ENCODE peak calls at places on chromosomes 1 and 21, in six cellular contexts. U is GM23338, C is tibial nerve, G is sigmoid colon, W is ovary, A is H9. F is an unnamed sample.
A peak's percentile ranks its signal among the peaks of the same experiment; 100 is the strongest.

GRCh38 chr1:10530281-10530740 is 55.6 kb downstream of the PEX14 start:
- DNase-seq in U (peak; percentile 91), C (peak; percentile 17), G (peak; percentile 82), W (peak; percentile 76), A (peak; percentile 78), F (peak; percentile 92)

GRCh38 chr1:62433861-62434611 is 2.8 kb upstream of the USP1 start:
- DNase-seq in U (no peak), C (no peak), G (no peak), W (no peak), A (no peak), F (no peak)

GRCh38 chr21:42012344-42012743 is 2.2 kb upstream of the ZBTB21 start:
- DNase-seq in U (no peak), C (no peak), G (no peak), W (no peak), A (no peak), F (no peak)

GRCh38 chr1:184160236-184160635 is 108.7 kb downstream of the TSEN15 start:
- DNase-seq in U (no peak), C (no peak), G (no peak), W (no peak), A (no peak), F (no peak)

GRCh38 chr1:197521118-197521739 is 253.2 kb downstream of the CRB1 start:
- DNase-seq in U (peak; percentile 80), C (no peak), G (no peak), W (no peak), A (no peak), F (no peak)

GRCh38 chr1:228902781-228903572 is 167.7 kb downstream of the RHOU start:
- DNase-seq in U (no peak), C (peak; percentile 82), G (peak; percentile 95), W (peak; percentile 89), A (no peak), F (no peak)

GRCh38 chr21:32562426-32562825 is 22.9 kb downstream of the TCP10L start:
- DNase-seq in U (peak; percentile 77), C (no peak), G (no peak), W (peak; percentile 63), A (peak; percentile 62), F (no peak)

GRCh38 chr1:217260676-217261075 is 370.2 kb downstream of the GPATCH2 start:
- DNase-seq in U (no peak), C (no peak), G (no peak), W (no peak), A (no peak), F (no peak)

GRCh38 chr1:14926818-14927555 is 226.6 kb upstream of the TMEM51 start:
- DNase-seq in U (no peak), C (no peak), G (no peak), W (no peak), A (no peak), F (no peak)

GRCh38 chr1:75615664-75616435 is 4.9 kb upstream of the SLC44A5 start:
- DNase-seq in U (peak; percentile 55), C (no peak), G (peak; percentile 55), W (peak; percentile 33), A (peak; percentile 42), F (no peak)

DNA sequence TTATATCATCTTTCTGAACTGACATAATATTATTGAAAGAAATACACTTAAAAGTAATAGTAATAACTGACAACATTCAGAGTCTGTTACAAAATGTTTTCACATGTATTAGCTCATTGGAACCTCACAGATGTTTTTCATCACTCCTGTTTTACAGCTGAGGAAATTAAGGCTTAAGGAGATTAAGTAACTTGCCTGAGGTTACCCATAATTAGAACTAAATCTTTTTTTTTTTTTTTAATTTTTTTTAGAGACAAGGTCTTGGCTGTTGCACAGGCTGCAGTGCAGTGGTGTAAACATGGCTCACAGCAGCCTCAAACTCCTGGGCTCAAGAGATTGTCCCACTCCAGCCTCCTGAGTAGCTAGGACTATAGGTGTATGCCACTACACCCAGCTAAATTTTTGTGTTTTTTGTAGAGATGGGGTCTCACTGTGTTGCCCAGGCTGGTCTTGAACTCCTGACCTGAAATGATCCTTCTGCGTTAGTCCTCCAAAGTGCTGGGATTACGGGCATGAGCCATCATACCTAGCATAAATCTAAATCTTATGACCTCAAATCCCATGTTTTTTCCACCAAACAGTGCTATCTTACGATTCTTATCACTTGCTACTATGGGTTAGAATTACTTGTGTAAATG is 64.7 kb upstream of the MACF1 start:
- DNase-seq in U (no peak), C (no peak), G (no peak), W (no peak), A (no peak), F (no peak)
- H3K4me1 ChIP-seq in U (peaks cover 36% of the 10 kb centered on the region), C (no peaks in the 10 kb centered on the region), G (peaks cover 75% of the 10 kb centered on the region), W (peaks cover 4% of the 10 kb centered on the region), A (peaks cover 18% of the 10 kb centered on the region), F (peaks cover 59% of the 10 kb centered on the region)

DNA sequence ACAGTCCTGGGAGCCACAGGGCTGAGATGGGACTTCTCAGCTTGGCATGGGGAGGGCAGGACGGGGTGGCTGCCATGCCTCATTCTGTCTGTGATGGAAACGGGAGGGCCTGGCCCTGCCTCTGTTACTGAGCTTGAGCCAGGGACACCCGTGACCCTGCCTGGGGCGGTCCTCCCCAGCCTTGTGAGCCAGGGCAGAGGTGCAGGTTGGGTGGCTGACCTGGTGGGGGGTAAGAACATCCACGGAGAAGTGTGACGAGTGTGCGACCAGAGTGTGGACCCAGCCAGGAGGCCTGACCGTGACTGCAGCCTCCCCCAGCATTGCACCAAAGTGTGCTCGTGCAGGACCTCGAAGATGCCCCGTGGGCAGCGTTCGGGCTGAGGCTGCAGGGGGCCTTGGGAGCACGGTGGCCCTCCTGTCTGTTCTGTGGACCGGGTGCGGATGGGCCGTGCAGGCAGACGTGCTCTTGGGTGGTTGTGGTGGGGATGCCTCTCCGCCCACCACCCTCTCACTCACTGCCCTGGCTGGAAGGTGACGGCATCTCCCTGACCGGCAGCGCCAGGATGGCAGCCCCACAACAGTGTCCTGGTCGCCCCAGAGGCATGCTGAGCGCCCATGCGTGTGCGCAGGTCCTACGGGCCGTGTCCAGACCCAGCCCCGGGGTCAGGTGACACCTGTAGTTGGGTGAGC is 45.4 kb downstream of the SKI start:
- DNase-seq in U (no peak), C (no peak), G (no peak), W (no peak), A (no peak), F (no peak)
- H3K27ac ChIP-seq in U (no peak overlapping the region), C (peak overlapping the region; percentile 82), G (peak overlapping the region; percentile 81), W (no peak overlapping the region), A (no peak overlapping the region), F (peak overlapping the region; percentile 3)

GRCh38 chr1:70205076-70205436 is 323 bp downstream of the LRRC40 start:
- DNase-seq in U (no peak), C (no peak), G (peak; percentile 56), W (no peak), A (no peak), F (no peak)

GRCh38 chr1:70205437-70206118 is at the start of gene LRRC40:
- DNase-seq in U (peak; percentile 98), C (peak; percentile 85), G (peak; percentile 95), W (peak; percentile 94), A (peak; percentile 96), F (peak; percentile 97)

GRCh38 chr1:70202173-70202758 is 3.1 kb downstream of the LRRC40 start:
- DNase-seq in U (no peak), C (no peak), G (no peak), W (no peak), A (no peak), F (no peak)

GRCh38 chr1:70204139-70204538 is 1.2 kb downstream of the LRRC40 start:
- DNase-seq in U (no peak), C (no peak), G (no peak), W (no peak), A (no peak), F (no peak)

GRCh38 chr1:70204578-70204977 is 801 bp downstream of the LRRC40 start:
- DNase-seq in U (no peak), C (no peak), G (no peak), W (no peak), A (no peak), F (no peak)
- H3K4me1 ChIP-seq in U (peaks cover 8% of the 10 kb centered on the region), C (peaks cover 40% of the 10 kb centered on the region), G (peaks cover 42% of the 10 kb centered on the region), W (peaks cover 6% of the 10 kb centered on the region), A (no peaks in the 10 kb centered on the region), F (peaks cover 47% of the 10 kb centered on the region)

GRCh38 chr21:45151484-45152115 is 77.2 kb downstream of the ADARB1 start:
- DNase-seq in U (no peak), C (no peak), G (peak; percentile 50), W (no peak), A (peak; percentile 26), F (no peak)
- H3K27ac ChIP-seq in U (no peak overlapping the region), C (peak overlapping the region; percentile 15), G (no peak overlapping the region), W (no peak overlapping the region), A (no peak overlapping the region), F (no peak overlapping the region)

GRCh38 chr1:234979316-234980223 is 149.1 kb downstream of the TOMM20 start:
- DNase-seq in U (no peak), C (no peak), G (peak; percentile 70), W (no peak), A (no peak), F (no peak)
- H3K4me1 ChIP-seq in U (peaks cover 13% of the 10 kb centered on the region), C (peaks cover 70% of the 10 kb centered on the region), G (peaks cover 65% of the 10 kb centered on the region), W (peaks cover 34% of the 10 kb centered on the region), A (no peaks in the 10 kb centered on the region), F (peaks cover 82% of the 10 kb centered on the region)

DNA sequence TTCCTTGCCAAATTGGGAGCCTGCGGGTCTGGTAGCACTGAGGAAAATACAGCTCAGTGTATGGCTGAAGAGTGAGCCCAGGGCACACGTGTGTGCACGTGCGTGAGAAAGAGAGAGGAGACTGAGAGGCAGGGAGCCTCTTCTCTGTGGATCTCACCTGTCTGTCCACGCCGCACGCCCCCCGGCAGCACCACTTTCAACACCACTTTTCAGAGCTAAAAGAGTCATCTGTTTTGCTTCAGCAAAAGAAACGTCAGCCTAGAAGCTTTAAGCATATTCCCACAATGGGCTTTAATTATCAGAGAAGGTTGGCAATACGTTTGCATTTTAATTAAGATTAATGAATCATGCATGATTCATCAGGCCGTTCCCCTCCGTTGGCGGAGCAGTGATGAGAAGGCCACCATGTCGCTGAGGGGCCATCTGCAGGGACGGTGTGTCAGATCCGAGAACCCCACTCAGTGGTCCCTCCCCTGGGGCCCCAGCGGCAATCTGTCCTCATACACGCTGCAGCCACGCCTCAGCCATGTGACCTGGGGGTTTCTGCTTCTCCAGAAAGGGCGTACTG is 56.8 kb downstream of the SIK1 start:
- DNase-seq in U (no peak), C (no peak), G (no peak), W (peak; percentile 17), A (no peak), F (peak; percentile 65)
- H3K27ac ChIP-seq in U (no peak overlapping the region), C (no peak overlapping the region), G (no peak overlapping the region), W (no peak overlapping the region), A (no peak overlapping the region), F (no peak overlapping the region)

DNA sequence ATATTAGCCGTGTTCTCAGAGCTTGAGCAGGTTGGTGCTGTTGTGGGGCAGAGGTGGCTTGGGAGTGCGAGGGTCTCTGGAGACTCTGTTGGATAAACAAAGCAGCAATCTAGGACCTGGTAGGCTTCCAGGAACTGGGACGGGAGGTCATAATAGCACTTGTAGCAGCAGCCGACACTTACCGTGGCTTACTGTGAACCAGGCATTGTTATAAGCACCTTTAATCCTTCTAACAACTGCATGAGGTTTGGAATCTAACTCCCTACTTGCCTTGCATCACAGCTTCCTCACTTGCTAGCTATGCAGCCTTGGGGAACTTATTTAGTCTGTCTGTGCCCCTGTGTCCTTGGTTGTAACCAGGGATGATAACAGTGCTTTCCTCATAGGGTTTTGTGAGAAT is 94.9 kb downstream of the NAV1 start:
- DNase-seq in U (no peak), C (no peak), G (no peak), W (no peak), A (no peak), F (no peak)
- H3K4me1 ChIP-seq in U (peaks cover 10% of the 10 kb centered on the region), C (peaks cover 8% of the 10 kb centered on the region), G (peaks cover 34% of the 10 kb centered on the region), W (no peaks in the 10 kb centered on the region), A (peaks cover 5% of the 10 kb centered on the region), F (peaks cover 24% of the 10 kb centered on the region)

DNA sequence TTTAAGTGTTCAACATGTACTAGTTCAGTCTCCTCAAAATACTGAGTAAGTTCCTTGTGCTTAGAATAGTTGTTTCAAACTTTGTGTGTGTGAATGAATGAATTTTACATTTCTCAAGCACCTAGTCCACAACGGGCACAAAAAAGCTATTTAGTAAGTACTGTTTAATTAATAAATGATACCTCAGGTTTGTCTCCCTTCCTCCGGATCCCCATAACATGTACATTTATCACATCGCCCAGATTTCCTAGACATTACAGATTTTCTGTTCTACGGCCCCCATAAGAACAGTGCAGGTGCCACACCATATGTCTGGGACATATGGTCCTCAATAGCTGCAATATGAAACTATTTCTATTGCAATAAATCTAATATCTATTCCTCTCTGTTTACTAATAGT is 1.3 kb upstream of the TTF2 start:
- DNase-seq in U (no peak), C (no peak), G (no peak), W (no peak), A (no peak), F (no peak)
- H3K27ac ChIP-seq in U (peak overlapping the region; percentile 98), C (no peak overlapping the region), G (no peak overlapping the region), W (no peak overlapping the region), A (no peak overlapping the region), F (no peak overlapping the region)

F was measured in upper lobe of left lung.